ENCODE peak calls at places on chromosome 1, in four cellular contexts. E, N, M and X are unnamed samples.

GRCh38 chr1:219312967-219313366 is 139.3 kb downstream of the LYPLAL1 start:
- DNase-seq in N (no peak), E (no peak), M (no peak), X (no peak)

GRCh38 chr1:154420172-154420571 is 15.0 kb downstream of the IL6R start:
- DNase-seq in E (no peak), M (peak), N (peak), X (no peak)

GRCh38 chr1:179817789-179818188 is 59.8 kb downstream of the TOR1AIP2 start:
- DNase-seq in N (no peak), M (peak), E (no peak), X (no peak)

GRCh38 chr1:188769181-188769580 is 1708.5 kb downstream of the BRINP3 start:
- DNase-seq in E (no peak), N (no peak), M (no peak), X (no peak)

GRCh38 chr1:232223887-232224286 is 406.0 kb downstream of the SIPA1L2 start:
- DNase-seq in N (no peak), E (no peak), M (no peak), X (no peak)

GRCh38 chr1:183807549-183808168 is 2.7 kb downstream of the RGL1 start:
- DNase-seq in N (no peak), E (no peak), M (peak), X (no peak)

GRCh38 chr1:12244078-12244477 is 14.2 kb downstream of the VPS13D start:
- DNase-seq in E (no peak), M (no peak), N (no peak), X (peak)

GRCh38 chr1:25484096-25484495 is 53.4 kb downstream of the MACO1 start:
- DNase-seq in N (no peak), E (no peak), M (peak), X (no peak)

GRCh38 chr1:243562473-243562872 is 287.6 kb downstream of the AKT3 start:
- DNase-seq in N (no peak), M (no peak), E (no peak), X (no peak)

GRCh38 chr1:111758373-111758772 is 2.7 kb downstream of the DDX20 start:
- DNase-seq in N (no peak), E (no peak), M (no peak), X (peak)

GRCh38 chr1:60877376-60877775 is 205.0 kb upstream of the NFIA start:
- DNase-seq in N (no peak), E (no peak), M (no peak), X (no peak)

GRCh38 chr1:27672750-27673112 is 739 bp upstream of the IFI6 start:
- DNase-seq in M (no peak), N (no peak), E (no peak), X (no peak)
- H3K4me3 ChIP-seq in M (peak), N (peak), E (peak), X (peak)

GRCh38 chr1:62285984-62286481 is 33.2 kb downstream of the KANK4 start:
- DNase-seq in N (no peak), M (no peak), E (no peak), X (no peak)
- H3K4me3 ChIP-seq in N (no peak), M (peak), E (no peak), X (no peak)

DNA sequence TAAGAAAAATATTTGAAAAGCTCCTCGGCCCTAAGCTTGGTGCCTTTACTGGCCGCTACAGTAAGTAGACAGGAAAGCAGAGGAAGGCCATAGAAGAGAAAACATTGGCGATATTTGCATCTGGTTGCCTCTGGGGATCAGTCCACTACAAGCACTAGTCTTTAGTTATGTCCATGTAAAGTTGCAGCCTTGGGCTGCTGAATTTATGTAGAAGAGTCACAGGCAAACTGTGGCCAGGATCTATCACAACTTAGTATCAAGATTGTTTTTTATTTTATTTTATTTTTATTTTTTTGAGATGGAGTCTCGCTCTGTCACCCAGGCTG is 228.7 kb upstream of the CAMK1G start:
- DNase-seq in N (no peak), M (no peak), E (no peak), X (no peak)
- H3K4me3 ChIP-seq in N (no peak), M (no peak), E (no peak), X (no peak)

GRCh38 chr1:89295187-89295586 is 22.5 kb upstream of the GBP5 start:
- DNase-seq in E (peak), M (no peak), N (no peak), X (no peak)

GRCh38 chr1:89286549-89287181 is 14.0 kb upstream of the GBP5 start:
- DNase-seq in M (no peak), E (peak), N (no peak), X (no peak)

GRCh38 chr1:89288051-89288340 is 15.3 kb upstream of the GBP5 start:
- DNase-seq in N (no peak), M (no peak), E (no peak), X (no peak)

GRCh38 chr1:89287182-89288050 is 14.8 kb upstream of the GBP5 start:
- DNase-seq in E (no peak), N (no peak), M (no peak), X (no peak)

DNA sequence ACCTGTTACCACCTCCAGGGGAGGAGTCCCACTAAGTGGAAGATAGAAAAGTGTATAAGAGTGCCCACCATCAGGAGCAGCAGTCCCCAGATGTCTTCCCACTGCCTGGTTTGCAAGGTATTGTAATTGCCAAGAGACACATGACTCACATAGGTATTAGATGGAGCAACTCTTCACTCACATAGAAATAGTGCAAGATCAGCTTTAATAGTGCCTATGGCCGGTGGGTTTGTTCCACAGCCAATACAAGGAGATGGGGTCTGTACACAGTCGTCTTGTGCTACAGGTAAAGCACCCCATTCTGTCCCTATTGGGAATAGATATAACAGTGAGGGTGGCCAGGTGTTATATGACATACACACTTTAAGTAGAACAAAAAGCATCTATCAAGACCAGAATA is 18.6 kb upstream of the GBP5 start:
- DNase-seq in E (no peak), M (no peak), N (no peak), X (no peak)
- H3K4me3 ChIP-seq in E (no peak), M (no peak), N (no peak), X (no peak)

GRCh38 chr1:76247261-76247852 is 172.8 kb downstream of the ST6GALNAC3 start:
- DNase-seq in N (no peak), M (no peak), E (no peak), X (no peak)
- H3K4me3 ChIP-seq in N (no peak), M (no peak), E (no peak), X (no peak)

GRCh38 chr1:156961709-156962108 is 41.3 kb downstream of the LRRC71 start:
- DNase-seq in M (no peak), E (peak), N (peak), X (peak)

GRCh38 chr1:156959414-156959813 is 39.0 kb downstream of the LRRC71 start:
- DNase-seq in E (no peak), N (peak), M (no peak), X (no peak)

GRCh38 chr1:156964431-156964830 is 44.0 kb downstream of the LRRC71 start:
- DNase-seq in M (no peak), E (no peak), N (no peak), X (no peak)

GRCh38 chr1:156958247-156958714 is 37.8 kb downstream of the LRRC71 start:
- DNase-seq in N (peak), M (no peak), E (no peak), X (no peak)

DNA sequence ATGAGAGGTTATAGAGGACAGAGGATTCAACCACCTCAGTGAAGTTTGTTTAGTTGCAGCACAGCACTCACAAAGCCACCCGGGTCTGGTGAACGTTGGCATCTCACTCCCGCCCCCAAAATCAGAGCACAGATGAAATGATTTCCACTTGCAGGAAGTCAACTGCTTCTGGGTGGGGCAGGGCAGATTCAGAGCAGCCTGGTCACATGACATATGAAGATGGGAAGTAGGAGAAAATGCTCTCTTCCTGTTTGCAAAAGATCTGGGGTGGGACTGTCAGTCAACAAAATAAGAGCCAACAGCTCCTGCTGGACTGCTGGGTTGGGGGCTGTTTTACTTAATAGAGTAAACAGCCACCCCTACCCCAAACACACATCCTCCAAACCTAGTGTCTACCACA is 43.2 kb downstream of the LRRC71 start:
- DNase-seq in N (no peak), E (peak), M (peak), X (peak)
- H3K4me3 ChIP-seq in N (no peak), E (no peak), M (no peak), X (peak)

DNA sequence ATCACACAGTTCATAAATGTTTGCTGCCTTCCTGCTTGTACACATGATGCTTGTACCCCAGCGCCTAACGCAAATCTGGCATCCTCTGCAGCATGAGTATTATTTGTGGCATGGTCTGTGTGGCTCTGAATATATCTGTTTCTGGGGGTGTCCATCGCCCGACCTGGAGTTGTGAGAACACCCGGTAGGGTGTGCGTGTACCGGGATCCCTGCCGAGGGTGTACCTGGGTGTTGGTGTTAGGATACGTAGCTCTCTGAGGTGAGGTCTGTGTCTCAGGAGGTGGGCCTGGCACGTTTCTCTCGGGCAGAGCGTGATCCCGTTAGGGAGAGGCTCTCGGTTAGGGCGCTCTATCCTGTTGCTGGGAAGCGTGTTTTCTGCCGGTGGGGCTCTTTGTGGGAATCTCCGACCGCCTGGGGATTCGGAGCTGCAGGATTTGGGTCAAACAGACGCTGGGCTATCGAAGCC is 10.4 kb upstream of the CDC20 start:
- DNase-seq in N (no peak), M (no peak), E (no peak), X (no peak)
- H3K4me3 ChIP-seq in N (peak), M (peak), E (no peak), X (peak)

GRCh38 chr1:33903210-33903589 is 39.3 kb downstream of the HMGB4 start:
- DNase-seq in E (no peak), N (no peak), M (no peak), X (no peak)
- H3K4me3 ChIP-seq in E (no peak), N (no peak), M (no peak), X (peak)

GRCh38 chr1:145893306-145894055 is 7.8 kb upstream of the ANKRD35 start:
- DNase-seq in N (no peak), M (no peak), E (no peak), X (no peak)

GRCh38 chr1:145892486-145893087 is 6.9 kb upstream of the ANKRD35 start:
- DNase-seq in N (no peak), E (no peak), M (no peak), X (no peak)

GRCh38 chr1:145891143-145891542 is 5.5 kb upstream of the ANKRD35 start:
- DNase-seq in M (no peak), E (no peak), N (peak), X (no peak)

GRCh38 chr1:145889722-145890121 is 4.1 kb upstream of the ANKRD35 start:
- DNase-seq in N (no peak), M (no peak), E (no peak), X (no peak)

DNA sequence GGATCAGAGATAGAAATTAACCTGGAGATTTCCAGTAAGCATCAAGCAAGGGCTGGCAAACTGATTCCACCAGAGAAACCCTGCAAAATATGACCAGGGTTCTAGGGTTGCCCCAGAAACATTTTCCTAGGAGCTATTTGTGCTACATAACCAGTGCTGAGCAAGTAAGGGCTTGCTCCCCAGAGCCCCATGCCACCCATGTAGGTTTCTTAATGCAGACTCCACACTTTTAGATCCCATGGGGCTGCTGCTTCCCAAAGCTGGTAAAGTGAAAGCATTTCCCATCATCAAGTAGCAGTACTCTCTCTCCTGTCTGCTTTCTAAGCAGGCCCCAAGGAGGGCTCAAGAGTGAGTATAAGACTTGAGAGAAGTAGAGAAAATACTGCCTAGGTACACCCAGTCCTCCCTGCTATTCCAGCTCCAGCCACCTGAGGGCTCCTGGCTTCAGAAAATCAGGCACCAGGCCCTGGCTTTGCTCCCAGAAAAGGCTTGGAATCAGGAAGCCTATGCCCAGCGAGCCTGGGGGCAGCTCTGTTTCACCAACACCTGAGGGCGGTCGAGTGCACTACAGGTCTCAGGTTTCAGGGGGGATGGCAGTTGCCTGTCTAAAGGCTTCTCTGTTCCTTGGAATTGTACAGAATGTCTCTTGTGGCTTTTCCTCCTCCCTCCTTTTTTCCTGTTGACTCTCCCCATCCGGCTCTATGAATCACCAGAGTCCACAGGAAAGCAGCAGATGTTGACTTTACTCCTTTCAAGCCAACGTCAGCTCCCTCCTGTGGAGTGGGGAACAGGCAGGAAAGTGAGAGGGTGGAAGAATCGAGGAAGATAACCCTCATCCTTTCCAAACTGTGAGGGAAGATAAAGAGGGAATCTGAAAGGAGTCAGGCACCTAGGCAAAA is 6.2 kb upstream of the ANKRD35 start:
- DNase-seq in M (peak), E (peak), N (peak), X (peak)
- H3K4me3 ChIP-seq in M (peak), E (no peak), N (peak), X (no peak)